ENCODE peak calls at places on chromosome 1, in nine cellular contexts. S, R, P, Y, V, Z, W, C and L are unnamed samples. For H3K9me3, the result is how much of the 10 kb centered on the place peaks cover.

GRCh38 chr1:206467915-206468314 is 2.4 kb upstream of the IKBKE start:
- DNase-seq in Z (no peak), W (no peak), Y (peak), V (no peak), R (peak), S (peak), P (no peak), C (no peak), L (no peak)

GRCh38 chr1:161287482-161288054 is 22.2 kb downstream of the MPZ start:
- DNase-seq in Y (no peak), P (no peak), R (no peak), W (no peak), Z (peak), V (no peak), S (no peak), C (no peak), L (peak)

GRCh38 chr1:53069663-53070327 is 7.8 kb downstream of the PODN start:
- DNase-seq in Y (peak), W (no peak), Z (no peak), S (peak), C (peak), R (no peak), P (no peak), V (no peak), L (no peak)

GRCh38 chr1:245216356-245217110 is 61.7 kb downstream of the KIF26B start:
- DNase-seq in Y (no peak), P (no peak), V (no peak), W (no peak), Z (no peak), C (no peak), S (no peak), R (no peak), L (no peak)

GRCh38 chr1:209584186-209584776 is 767 bp downstream of the CAMK1G start:
- DNase-seq in C (no peak), Z (no peak), S (no peak), V (no peak), Y (no peak), W (no peak), R (no peak), P (no peak), L (no peak)

GRCh38 chr1:15616704-15617172 is 520 bp upstream of the DDI2 start:
- DNase-seq in S (no peak), Z (no peak), W (no peak), P (no peak), R (no peak), V (peak), Y (no peak), C (peak), L (no peak)

GRCh38 chr1:171245458-171246064 is 2.7 kb upstream of the FMO1 start:
- DNase-seq in P (no peak), Y (no peak), V (peak), R (no peak), W (no peak), Z (peak), C (peak), S (peak), L (peak)

GRCh38 chr1:226938903-226939438 is 1.1 kb upstream of the COQ8A start:
- DNase-seq in R (no peak), P (no peak), S (no peak), V (peak), W (no peak), C (no peak), Y (no peak), Z (peak), L (peak)

GRCh38 chr1:2085080-2085479 is 34.9 kb downstream of the PRKCZ start:
- DNase-seq in P (no peak), Z (no peak), W (no peak), C (no peak), R (no peak), V (no peak), S (no peak), Y (no peak), L (peak)

GRCh38 chr1:111733183-111733995 is 5.8 kb downstream of the INKA2 start:
- DNase-seq in Y (no peak), S (peak), V (peak), C (no peak), Z (peak), W (peak), R (peak), P (no peak), L (peak)

GRCh38 chr1:212488436-212489283 is 55.9 kb downstream of the NENF start:
- DNase-seq in Z (peak), S (peak), R (peak), C (no peak), W (peak), V (peak), P (no peak), Y (no peak), L (peak)

GRCh38 chr1:17520041-17520440 is 19.5 kb upstream of the ARHGEF10L start:
- DNase-seq in P (no peak), C (no peak), Y (peak), Z (no peak), R (no peak), S (peak), W (peak), V (no peak), L (peak)

GRCh38 chr1:117368116-117369108 is 1.2 kb downstream of the MAN1A2 start:
- DNase-seq in S (peak), V (no peak), P (no peak), C (no peak), Y (no peak), W (peak), R (no peak), Z (peak), L (peak)

GRCh38 chr1:222912730-222913129 is 97.9 kb downstream of the DISP1 start:
- DNase-seq in W (no peak), V (peak), P (no peak), C (no peak), Y (no peak), Z (no peak), R (no peak), S (no peak), L (no peak)

GRCh38 chr1:244097523-244098390 is 46.7 kb downstream of the ZBTB18 start:
- DNase-seq in V (no peak), P (no peak), W (no peak), S (no peak), Y (no peak), C (no peak), R (no peak), Z (no peak), L (no peak)

GRCh38 chr1:22114083-22115012 is 28.5 kb downstream of the WNT4 start:
- DNase-seq in P (no peak), Z (no peak), S (no peak), Y (no peak), C (peak), W (no peak), V (peak), R (no peak), L (no peak)

GRCh38 chr1:214524824-214525223 is 26.6 kb downstream of the PTPN14 start:
- DNase-seq in S (no peak), Z (no peak), V (no peak), P (no peak), W (no peak), Y (no peak), C (no peak), R (no peak), L (no peak)

GRCh38 chr1:186307445-186307844 is 67.6 kb downstream of the TPR start:
- DNase-seq in W (no peak), S (no peak), R (no peak), C (no peak), Y (no peak), P (no peak), V (no peak), Z (no peak), L (no peak)

GRCh38 chr1:113978863-113979702 is at the start of gene OLFML3:
- DNase-seq in S (peak), Y (peak), V (peak), R (peak), P (peak), C (peak), W (peak), Z (peak), L (peak)

GRCh38 chr1:162138107-162138506 is 68.6 kb downstream of the NOS1AP start:
- DNase-seq in S (no peak), P (no peak), C (no peak), Y (no peak), W (no peak), V (no peak), Z (no peak), R (no peak), L (no peak)

GRCh38 chr1:215926670-215927069 is 359.6 kb downstream of the KCTD3 start:
- DNase-seq in P (no peak), Y (no peak), Z (no peak), C (no peak), R (no peak), V (no peak), S (no peak), W (no peak), L (no peak)

GRCh38 chr1:27233677-27234053 is 767 bp upstream of the WDTC1 start:
- DNase-seq in P (no peak), Y (no peak), V (no peak), Z (no peak), C (peak), R (no peak), S (peak), W (peak), L (no peak)

GRCh38 chr1:109024651-109025050 is 17.3 kb downstream of the WDR47 start:
- DNase-seq in W (no peak), S (no peak), V (no peak), Y (no peak), C (no peak), R (no peak), Z (no peak), P (no peak), L (no peak)

GRCh38 chr1:231315887-231316286 is 21.8 kb downstream of the EXOC8 start:
- DNase-seq in V (no peak), C (peak), P (no peak), Y (peak), S (peak), W (no peak), R (peak), Z (peak), L (peak)

GRCh38 chr1:53658489-53659230 is 80.3 kb downstream of the GLIS1 start:
- DNase-seq in C (no peak), R (no peak), Y (no peak), P (no peak), Z (no peak), V (no peak), W (no peak), S (no peak), L (no peak)

GRCh38 chr1:187928288-187928687 is 1099.5 kb downstream of the PLA2G4A start:
- DNase-seq in R (no peak), S (no peak), V (peak), P (no peak), Y (no peak), C (peak), W (no peak), Z (peak), L (peak)

GRCh38 chr1:108503062-108503740 is 53.1 kb downstream of the NBPF6 start:
- DNase-seq in Z (peak), R (no peak), P (no peak), C (peak), S (peak), Y (no peak), W (no peak), V (peak), L (no peak)

GRCh38 chr1:147109762-147110161 is 62.5 kb downstream of the PRKAB2 start:
- DNase-seq in V (no peak), C (no peak), R (no peak), P (no peak), S (no peak), Y (no peak), W (no peak), Z (no peak), L (no peak)

GRCh38 chr1:172567720-172568119 is 34.8 kb downstream of the SUCO start:
- DNase-seq in R (no peak), C (no peak), S (no peak), Z (no peak), Y (no peak), P (no peak), W (no peak), V (no peak), L (no peak)

GRCh38 chr1:12031039-12031980 is 12.0 kb downstream of the MIIP start:
- DNase-seq in Z (no peak), R (no peak), C (peak), V (no peak), S (no peak), Y (peak), W (no peak), P (no peak), L (peak)

GRCh38 chr1:118985611-118986290 is 2.4 kb downstream of the TBX15 start:
- DNase-seq in Z (no peak), C (no peak), W (no peak), S (no peak), V (no peak), R (no peak), P (no peak), Y (no peak), L (no peak)

GRCh38 chr1:118984990-118985608 is 3.0 kb downstream of the TBX15 start:
- DNase-seq in S (no peak), Z (no peak), W (no peak), R (no peak), C (peak), P (no peak), V (no peak), Y (no peak), L (no peak)

GRCh38 chr1:118986839-118987430 is 1.2 kb downstream of the TBX15 start:
- DNase-seq in C (no peak), P (no peak), W (no peak), S (no peak), R (no peak), V (no peak), Y (no peak), Z (no peak), L (no peak)

GRCh38 chr1:118987431-118988185 is 535 bp downstream of the TBX15 start:
- DNase-seq in S (no peak), C (peak), V (no peak), Y (no peak), W (no peak), R (no peak), Z (no peak), P (no peak), L (no peak)

GRCh38 chr1:118986291-118986838 is 1.8 kb downstream of the TBX15 start:
- DNase-seq in P (peak), C (no peak), W (no peak), V (no peak), Y (no peak), Z (no peak), S (no peak), R (no peak), L (no peak)
- H3K9me3 ChIP-seq in P (under half), C (under half), W (under half), V (under half), Y (under half), Z (under half), S (under half), R (under half), L (under half)

GRCh38 chr1:97745912-97746311 is 174.9 kb downstream of the DPYD start:
- DNase-seq in V (peak), Y (no peak), S (no peak), Z (no peak), R (no peak), W (no peak), C (no peak), P (no peak), L (no peak)

GRCh38 chr1:97738270-97738669 is 182.6 kb downstream of the DPYD start:
- DNase-seq in R (no peak), S (no peak), Y (no peak), Z (no peak), C (no peak), V (no peak), P (no peak), W (no peak), L (no peak)

GRCh38 chr1:97743129-97743528 is 177.7 kb downstream of the DPYD start:
- DNase-seq in Y (no peak), C (no peak), V (no peak), W (no peak), S (no peak), Z (no peak), P (no peak), R (no peak), L (peak)

GRCh38 chr1:97739596-97740103 is 181.2 kb downstream of the DPYD start:
- DNase-seq in W (no peak), V (peak), Y (no peak), P (no peak), R (no peak), S (no peak), C (no peak), Z (no peak), L (no peak)

DNA sequence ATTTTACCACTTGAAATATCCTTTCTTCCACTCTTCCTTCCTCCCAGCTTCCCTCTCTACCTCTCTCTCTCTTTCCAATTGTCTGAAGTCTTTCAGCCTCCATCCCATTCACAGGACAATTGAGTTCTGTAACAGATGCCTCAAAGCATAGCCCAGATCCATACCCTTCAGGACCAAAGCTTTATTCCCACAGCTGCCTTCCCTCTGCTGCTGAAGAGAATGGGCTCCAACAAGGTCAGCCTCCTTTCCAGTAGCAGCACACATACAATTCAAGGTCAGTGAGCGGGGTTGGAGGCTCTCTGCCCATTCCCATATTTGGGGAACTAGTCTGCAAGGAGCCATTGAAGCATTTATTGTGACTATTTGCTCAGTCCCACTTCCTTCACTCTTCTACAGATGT is 179.9 kb downstream of the DPYD start:
- DNase-seq in Y (no peak), C (no peak), R (no peak), W (no peak), Z (no peak), V (no peak), P (no peak), S (no peak), L (no peak)
- H3K27ac ChIP-seq in Y (no peak), C (no peak), R (no peak), W (no peak), Z (no peak), V (no peak), P (no peak), S (no peak), L (no peak)

DNA sequence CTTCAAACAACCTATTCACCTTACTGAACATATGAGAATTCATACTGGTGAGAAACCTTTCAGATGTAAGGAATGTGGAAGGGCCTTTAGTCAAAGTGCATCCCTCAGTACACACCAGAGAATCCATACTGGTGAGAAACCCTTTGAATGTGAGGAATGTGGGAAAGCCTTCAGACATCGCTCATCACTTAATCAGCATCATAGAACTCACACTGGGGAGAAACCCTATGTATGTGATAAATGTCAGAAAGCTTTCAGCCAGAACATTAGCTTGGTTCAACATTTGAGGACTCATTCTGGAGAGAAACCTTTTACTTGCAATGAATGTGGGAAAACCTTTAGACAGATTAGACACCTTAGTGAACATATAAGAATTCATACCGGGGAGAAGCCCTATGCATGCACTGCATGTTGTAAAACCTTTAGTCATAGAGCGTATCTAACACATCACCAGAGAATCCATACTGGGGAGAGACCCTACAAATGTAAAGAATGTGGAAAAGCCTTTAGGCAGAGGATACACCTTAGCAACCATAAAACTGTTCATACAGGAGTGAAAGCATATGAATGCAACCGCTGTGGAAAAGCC is 13.2 kb upstream of the EXO5 start:
- DNase-seq in W (no peak), S (no peak), Y (no peak), P (no peak), R (no peak), V (peak), C (no peak), Z (no peak), L (no peak)
- H3K9me3 ChIP-seq in W (under half), S (under half), Y (half or more), P (under half), R (under half), V (under half), C (under half), Z (under half), L (under half)

GRCh38 chr1:98991127-98992003 is 13.3 kb downstream of the PLPPR5 start:
- DNase-seq in C (no peak), P (no peak), S (no peak), W (no peak), V (peak), Y (no peak), Z (peak), R (no peak), L (no peak)
- H3K27ac ChIP-seq in C (no peak), P (no peak), S (no peak), W (no peak), V (no peak), Y (no peak), Z (no peak), R (no peak), L (no peak)

DNA sequence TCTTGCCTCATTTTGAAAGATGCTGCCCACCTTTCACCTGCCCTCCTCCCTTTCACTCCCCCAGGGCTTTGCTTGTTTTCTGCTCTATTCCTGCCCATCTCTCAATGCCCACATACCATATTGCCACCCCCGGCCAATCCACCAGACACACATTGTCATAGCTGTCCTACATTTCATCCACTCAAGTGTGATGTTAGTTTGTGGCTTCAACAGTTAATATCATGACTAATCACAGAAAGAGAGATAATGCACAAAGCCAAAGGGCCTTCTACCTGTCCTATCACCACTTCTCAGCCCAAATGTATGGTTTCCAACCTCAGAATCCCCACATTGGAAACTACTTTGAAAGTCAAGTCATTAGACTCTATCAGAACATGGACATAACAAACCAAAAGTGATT is 18.0 kb upstream of the RCSD1 start:
- DNase-seq in W (no peak), V (no peak), Z (no peak), S (no peak), R (no peak), Y (no peak), P (no peak), C (no peak), L (no peak)
- H3K9me3 ChIP-seq in W (under half), V (under half), Z (under half), S (under half), R (under half), Y (under half), P (under half), C (under half), L (under half)

GRCh38 chr1:202888507-202889360 is at the start of gene RABIF:
- DNase-seq in V (peak), Y (peak), R (peak), W (peak), Z (peak), P (peak), C (peak), S (peak), L (peak)
- H3K27ac ChIP-seq in V (peak), Y (peak), R (peak), W (peak), Z (peak), P (peak), C (no peak), S (peak), L (peak)

GRCh38 chr1:234721476-234722266 is 111.7 kb upstream of the IRF2BP2 start:
- DNase-seq in W (peak), P (no peak), R (peak), Y (no peak), Z (peak), C (no peak), V (peak), S (peak), L (peak)

GRCh38 chr1:234720709-234721436 is 110.9 kb upstream of the IRF2BP2 start:
- DNase-seq in Z (no peak), V (no peak), P (no peak), C (no peak), S (no peak), R (no peak), Y (no peak), W (no peak), L (no peak)

GRCh38 chr1:234722904-234723588 is 113.1 kb upstream of the IRF2BP2 start:
- DNase-seq in V (peak), P (no peak), R (peak), C (no peak), S (peak), Z (peak), W (peak), Y (peak), L (no peak)

GRCh38 chr1:234724517-234725176 is 114.7 kb upstream of the IRF2BP2 start:
- DNase-seq in Y (peak), P (no peak), S (peak), V (no peak), R (peak), C (peak), Z (no peak), W (peak), L (peak)

DNA sequence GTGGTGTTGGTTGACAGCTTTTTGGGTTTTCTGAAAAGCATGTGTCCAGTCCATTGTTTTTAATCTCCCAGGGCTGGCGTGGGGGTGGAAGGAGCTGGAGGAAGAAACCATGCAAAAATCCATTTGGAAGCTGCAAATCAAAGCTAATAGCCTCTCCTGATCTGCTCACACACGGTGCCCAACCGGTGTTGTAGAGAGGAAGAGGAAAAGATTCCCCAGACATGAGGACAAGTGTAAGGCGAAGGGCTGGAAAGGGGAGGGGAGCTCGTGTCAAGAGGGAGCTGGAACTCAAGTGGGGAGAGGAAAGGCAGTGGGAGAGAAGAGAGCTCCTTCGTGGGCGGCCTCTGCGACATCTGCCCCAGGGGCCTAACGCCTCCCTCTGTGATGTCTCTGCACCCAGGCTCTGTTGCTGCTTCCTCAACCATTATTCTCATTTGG is 112.3 kb upstream of the IRF2BP2 start:
- DNase-seq in Y (no peak), P (no peak), S (no peak), C (no peak), V (no peak), W (no peak), Z (no peak), R (no peak), L (no peak)
- H3K9me3 ChIP-seq in Y (under half), P (under half), S (under half), C (under half), V (under half), W (under half), Z (under half), R (under half), L (under half)

GRCh38 chr1:218436346-218436745 is 91.2 kb downstream of the TGFB2 start:
- DNase-seq in Y (no peak), S (no peak), R (no peak), Z (no peak), P (no peak), C (no peak), W (no peak), V (no peak), L (no peak)
- H3K27ac ChIP-seq in Y (no peak), S (no peak), R (no peak), Z (no peak), P (no peak), C (no peak), W (no peak), V (no peak), L (no peak)